ENCODE peak calls at places on chromosomes 16 and 17, in four cellular contexts. F, S, I and U are unnamed samples.

GRCh38 chr17:49343273-49343672 is 18.8 kb downstream of the ZNF652 start:
- DNase-seq in I (no peak), S (no peak), F (peak), U (no peak)

GRCh38 chr17:19010729-19011505 is 6.4 kb upstream of the FAM83G start:
- DNase-seq in F (no peak), I (no peak), S (peak), U (no peak)

GRCh38 chr16:87342978-87343752 is 26.0 kb upstream of the C16orf95 start:
- DNase-seq in S (no peak), F (no peak), I (no peak), U (no peak)

GRCh38 chr16:5451641-5452040 is 354.0 kb upstream of the EEF2KMT start:
- DNase-seq in S (no peak), F (no peak), I (no peak), U (no peak)

GRCh38 chr17:35161281-35161761 is 13.7 kb downstream of the UNC45B start:
- DNase-seq in F (no peak), S (no peak), I (no peak), U (no peak)

GRCh38 chr17:45968732-45969131 is 30.3 kb upstream of the STH start:
- DNase-seq in S (no peak), I (no peak), F (no peak), U (no peak)

GRCh38 chr16:11819798-11820197 is 22.7 kb upstream of the ZC3H7A start:
- DNase-seq in S (no peak), I (no peak), F (no peak), U (no peak)

GRCh38 chr17:31532526-31532925 is 141.1 kb downstream of the RAB11FIP4 start:
- DNase-seq in S (no peak), I (no peak), F (no peak), U (no peak)

GRCh38 chr17:66711936-66712335 is 123.0 kb upstream of the CACNG5 start:
- DNase-seq in F (peak), S (no peak), I (no peak), U (no peak)

GRCh38 chr17:45106101-45106500 is 26.2 kb downstream of the PLCD3 start:
- DNase-seq in S (peak), F (no peak), I (no peak), U (no peak)

GRCh38 chr16:56662357-56663354 is 4.9 kb downstream of the MT1F start:
- DNase-seq in F (no peak), S (no peak), I (no peak), U (no peak)

GRCh38 chr16:56653218-56653617 is 1.5 kb downstream of the MT1B start:
- DNase-seq in F (no peak), I (no peak), S (no peak), U (no peak)

GRCh38 chr16:56652600-56652999 is 914 bp downstream of the MT1B start:
- DNase-seq in F (no peak), I (no peak), S (no peak), U (no peak)

GRCh38 chr16:56657555-56658430 is at the start of gene MT1F:
- DNase-seq in F (no peak), I (no peak), S (peak), U (no peak)

GRCh38 chr16:56658476-56658875 is 717 bp downstream of the MT1F start:
- DNase-seq in S (no peak), F (no peak), I (no peak), U (no peak)
- H3K4me3 ChIP-seq in S (peak), F (no peak), I (peak), U (no peak)

GRCh38 chr17:17749025-17749772 is 67.9 kb downstream of the RAI1 start:
- DNase-seq in S (no peak), F (no peak), I (no peak), U (no peak)

GRCh38 chr17:17745476-17746455 is 64.5 kb downstream of the RAI1 start:
- DNase-seq in S (peak), I (no peak), F (no peak), U (no peak)

GRCh38 chr17:17749921-17750320 is 68.7 kb downstream of the RAI1 start:
- DNase-seq in I (no peak), S (no peak), F (peak), U (no peak)

GRCh38 chr17:17748604-17749003 is 67.3 kb downstream of the RAI1 start:
- DNase-seq in S (peak), F (no peak), I (no peak), U (no peak)

GRCh38 chr17:17748179-17748578 is 66.9 kb downstream of the RAI1 start:
- DNase-seq in I (no peak), S (no peak), F (no peak), U (no peak)
- TF ChIP-seq CTCF in I (no peak), S (no peak), F (no peak), U (peak)

DNA sequence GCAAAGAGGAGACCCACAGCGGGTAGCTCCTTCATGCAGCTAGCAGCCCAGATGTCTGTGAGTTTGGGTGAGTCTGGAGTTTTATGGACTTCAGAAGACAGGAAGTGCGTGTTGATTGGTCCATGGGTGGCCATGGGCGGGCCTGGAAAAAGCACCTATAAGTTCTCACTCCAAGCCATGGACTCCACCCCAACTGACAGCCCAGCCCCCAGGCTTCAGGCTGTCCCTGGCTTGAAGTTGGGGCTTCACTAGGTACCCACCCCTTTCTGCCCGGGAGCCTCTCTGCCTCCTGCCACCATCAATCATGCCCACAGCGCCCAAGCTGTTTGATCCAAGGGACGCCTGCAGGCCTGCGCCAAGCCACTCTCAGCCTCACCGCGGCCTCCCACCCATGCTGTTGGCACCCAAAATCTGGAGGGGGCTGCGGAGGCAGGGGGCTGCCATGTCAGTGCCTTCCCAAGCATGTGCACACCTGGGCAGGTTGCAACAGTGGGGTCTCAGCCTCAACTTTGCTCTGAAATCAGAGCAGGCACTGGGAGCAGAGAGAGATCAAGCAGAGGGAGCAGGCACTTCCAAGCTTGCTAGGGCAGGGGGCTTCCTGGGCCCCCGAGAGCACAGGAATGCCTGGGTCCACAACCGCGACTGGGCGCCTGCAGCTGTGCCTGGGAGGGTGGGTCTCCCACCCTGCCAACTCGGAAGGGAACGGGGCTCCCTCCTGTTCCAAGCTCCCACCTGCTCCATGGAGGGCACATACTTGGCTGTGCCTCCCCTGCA is 1503.7 kb downstream of the CDH11 start:
- DNase-seq in F (no peak), I (no peak), S (no peak), U (no peak)
- H3K4me3 ChIP-seq in F (no peak), I (no peak), S (peak), U (peak)

GRCh38 chr17:1007310-1008007 is 10.5 kb downstream of the TIMM22 start:
- DNase-seq in I (no peak), S (no peak), F (no peak), U (no peak)

GRCh38 chr17:1003972-1004768 is 7.2 kb downstream of the TIMM22 start:
- DNase-seq in S (peak), F (no peak), I (no peak), U (no peak)

GRCh38 chr17:1005361-1005946 is 8.5 kb downstream of the TIMM22 start:
- DNase-seq in S (peak), I (no peak), F (peak), U (no peak)

GRCh38 chr17:1004769-1005295 is 7.9 kb downstream of the TIMM22 start:
- DNase-seq in S (no peak), F (no peak), I (no peak), U (no peak)

DNA sequence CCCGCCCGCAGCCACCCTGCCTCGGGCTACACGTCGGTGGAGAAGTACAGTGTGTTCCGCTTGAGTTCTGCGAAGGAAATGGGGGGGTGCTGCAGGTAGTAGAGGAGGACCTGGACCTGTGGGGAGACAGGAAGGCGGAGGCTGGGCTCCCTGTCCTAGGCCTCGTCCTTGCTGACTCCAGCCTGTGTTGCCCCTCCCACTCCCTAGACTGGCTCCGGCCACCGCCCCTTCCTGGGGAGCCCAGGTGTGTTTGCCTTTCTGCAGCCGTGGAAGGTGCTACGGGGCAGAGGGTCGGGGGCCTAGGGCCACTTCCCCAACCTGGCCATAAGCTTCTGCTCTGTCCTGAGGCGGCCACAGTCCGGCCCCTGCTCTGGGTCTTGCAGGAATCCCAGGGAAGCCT is 9.1 kb downstream of the TIMM22 start:
- DNase-seq in F (no peak), S (peak), I (no peak), U (no peak)
- TF ChIP-seq CTCF in F (no peak), S (no peak), I (no peak), U (no peak)

GRCh38 chr16:1177053-1177452 is 24.1 kb downstream of the CACNA1H start:
- DNase-seq in F (no peak), S (no peak), I (no peak), U (no peak)

GRCh38 chr16:1176280-1176897 is 23.5 kb downstream of the CACNA1H start:
- DNase-seq in S (no peak), F (no peak), I (no peak), U (no peak)

GRCh38 chr16:1177750-1178149 is 24.8 kb downstream of the CACNA1H start:
- DNase-seq in S (no peak), F (no peak), I (no peak), U (no peak)

GRCh38 chr16:1180772-1181714 is 28.1 kb downstream of the CACNA1H start:
- DNase-seq in S (no peak), I (no peak), F (no peak), U (no peak)

GRCh38 chr16:1178295-1178910 is 25.5 kb downstream of the CACNA1H start:
- DNase-seq in I (no peak), F (no peak), S (no peak), U (no peak)
- H3K4me3 ChIP-seq in I (no peak), F (no peak), S (no peak), U (no peak)

DNA sequence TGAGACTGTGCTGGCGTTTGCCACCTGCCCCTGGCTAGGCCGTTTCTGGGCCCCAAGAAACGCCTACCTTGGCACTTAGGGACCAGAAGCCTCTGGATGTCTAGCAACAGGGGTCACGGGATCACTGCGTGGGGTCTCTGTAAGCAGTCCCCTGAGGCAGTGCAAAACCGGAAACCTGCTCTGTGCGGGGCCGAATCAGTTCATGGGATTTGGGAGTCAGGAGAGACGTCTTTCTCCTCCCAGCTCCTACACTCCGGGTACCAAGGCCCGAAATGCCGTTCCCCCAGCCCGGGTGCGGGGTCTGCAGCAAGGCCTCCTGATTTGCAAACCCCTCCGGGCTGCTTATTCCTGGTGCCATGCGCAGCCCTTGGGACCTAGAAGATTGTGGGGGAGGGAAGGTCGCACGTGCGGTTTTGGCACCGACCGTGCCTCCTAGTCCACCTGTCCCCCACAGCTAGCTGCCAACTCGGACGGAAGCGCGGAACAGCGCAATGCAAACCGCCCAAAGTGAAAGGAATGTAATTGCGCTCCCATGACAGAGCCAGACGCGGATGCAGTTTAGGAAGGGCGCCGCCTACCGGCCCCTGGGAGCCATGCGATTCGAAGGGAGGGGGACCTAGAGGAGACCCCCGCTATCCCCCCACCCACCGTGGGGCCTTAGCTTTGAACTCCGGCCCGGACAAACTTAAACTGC is 6.5 kb downstream of the IRX5 start:
- DNase-seq in I (no peak), S (peak), F (peak), U (no peak)
- TF ChIP-seq CTCF in I (peak), S (peak), F (peak), U (peak)